ENCODE peak calls at places on chromosome 20, in six cellular contexts. One of them, this sample, is unnamed.

GRCh38 chr20:64152906-64153305 is 11.3 kb upstream of the MYT1 start:
- DNase-seq in IMR-90: no peak
- DNase-seq in hepatocyte: no peak
- DNase-seq in lung: no peak
- DNase-seq in endothelial cell: no peak
- DNase-seq in brain microvascular endothelial cell: no peak
- DNase-seq in this sample: no peak

GRCh38 chr20:48797850-48798747 is 29.7 kb downstream of the PREX1 start:
- DNase-seq in IMR-90: no peak
- DNase-seq in hepatocyte: no peak
- DNase-seq in lung: no peak
- DNase-seq in endothelial cell: no peak
- DNase-seq in brain microvascular endothelial cell: no peak
- DNase-seq in this sample: no peak

GRCh38 chr20:37807491-37807890 is 95.4 kb upstream of the VSTM2L start:
- DNase-seq in IMR-90: no peak
- DNase-seq in hepatocyte: no peak
- DNase-seq in lung: no peak
- DNase-seq in endothelial cell: no peak
- DNase-seq in brain microvascular endothelial cell: no peak
- DNase-seq in this sample: no peak

GRCh38 chr20:38825901-38826625 is 20.6 kb downstream of the PPP1R16B start:
- DNase-seq in IMR-90: peak; percentile 67
- DNase-seq in hepatocyte: peak; percentile 57
- DNase-seq in lung: no peak
- DNase-seq in endothelial cell: no peak
- DNase-seq in brain microvascular endothelial cell: peak; percentile 73
- DNase-seq in this sample: peak; percentile 53

GRCh38 chr20:38304845-38305447 is 990 bp downstream of the BPI start:
- DNase-seq in IMR-90: peak; percentile 38
- DNase-seq in hepatocyte: no peak
- DNase-seq in lung: peak; percentile 44
- DNase-seq in endothelial cell: peak; percentile 56
- DNase-seq in brain microvascular endothelial cell: peak; percentile 49
- DNase-seq in this sample: peak; percentile 84

GRCh38 chr20:23332467-23332866 is 18.1 kb upstream of the NXT1 start:
- DNase-seq in IMR-90: no peak
- DNase-seq in hepatocyte: no peak
- DNase-seq in lung: no peak
- DNase-seq in endothelial cell: no peak
- DNase-seq in brain microvascular endothelial cell: no peak
- DNase-seq in this sample: no peak

GRCh38 chr20:42138711-42139110 is 520.5 kb upstream of the CHD6 start:
- DNase-seq in IMR-90: no peak
- DNase-seq in hepatocyte: no peak
- DNase-seq in lung: no peak
- DNase-seq in endothelial cell: no peak
- DNase-seq in brain microvascular endothelial cell: no peak
- DNase-seq in this sample: no peak

GRCh38 chr20:19757973-19758887 is at the start of gene RIN2:
- DNase-seq in IMR-90: peak; percentile 87
- DNase-seq in hepatocyte: peak; percentile 98
- DNase-seq in lung: peak; percentile 90
- DNase-seq in endothelial cell: peak; percentile 96
- DNase-seq in brain microvascular endothelial cell: peak; percentile 79
- DNase-seq in this sample: peak; percentile 64

GRCh38 chr20:48970681-48971370 is 49.3 kb downstream of the ARFGEF2 start:
- DNase-seq in IMR-90: no peak
- DNase-seq in hepatocyte: no peak
- DNase-seq in lung: no peak
- DNase-seq in endothelial cell: no peak
- DNase-seq in brain microvascular endothelial cell: no peak
- DNase-seq in this sample: no peak

GRCh38 chr20:46592580-46593362 is 42.3 kb upstream of the OCSTAMP start:
- DNase-seq in IMR-90: no peak
- DNase-seq in hepatocyte: no peak
- DNase-seq in lung: no peak
- DNase-seq in endothelial cell: no peak
- DNase-seq in brain microvascular endothelial cell: no peak
- DNase-seq in this sample: peak; percentile 35

GRCh38 chr20:39880890-39881289 is 808.1 kb downstream of the MAFB start:
- DNase-seq in IMR-90: no peak
- DNase-seq in hepatocyte: no peak
- DNase-seq in lung: no peak
- DNase-seq in endothelial cell: no peak
- DNase-seq in brain microvascular endothelial cell: no peak
- DNase-seq in this sample: no peak

GRCh38 chr20:42846784-42847490 is 342.8 kb downstream of the PTPRT start:
- DNase-seq in IMR-90: no peak
- DNase-seq in hepatocyte: no peak
- DNase-seq in lung: no peak
- DNase-seq in endothelial cell: no peak
- DNase-seq in brain microvascular endothelial cell: no peak
- DNase-seq in this sample: no peak

GRCh38 chr20:7695622-7696021 is 244.6 kb downstream of the HAO1 start:
- DNase-seq in IMR-90: peak; percentile 16
- DNase-seq in hepatocyte: no peak
- DNase-seq in lung: no peak
- DNase-seq in endothelial cell: no peak
- DNase-seq in brain microvascular endothelial cell: peak; percentile 59
- DNase-seq in this sample: no peak

GRCh38 chr20:32538526-32538918 is 46.6 kb downstream of the NOL4L start:
- DNase-seq in IMR-90: no peak
- DNase-seq in hepatocyte: peak; percentile 67
- DNase-seq in lung: no peak
- DNase-seq in endothelial cell: no peak
- DNase-seq in brain microvascular endothelial cell: peak; percentile 10
- DNase-seq in this sample: no peak

GRCh38 chr20:18738888-18739287 is 74.7 kb upstream of the SCP2D1 start:
- DNase-seq in IMR-90: no peak
- DNase-seq in hepatocyte: no peak
- DNase-seq in lung: no peak
- DNase-seq in endothelial cell: no peak
- DNase-seq in brain microvascular endothelial cell: no peak
- DNase-seq in this sample: no peak

GRCh38 chr20:40657526-40657925 is 31.5 kb downstream of the MAFB start:
- DNase-seq in IMR-90: no peak
- DNase-seq in hepatocyte: no peak
- DNase-seq in lung: no peak
- DNase-seq in endothelial cell: no peak
- DNase-seq in brain microvascular endothelial cell: no peak
- DNase-seq in this sample: no peak

GRCh38 chr20:5881714-5882113 is 68.6 kb downstream of the TRMT6 start:
- DNase-seq in IMR-90: no peak
- DNase-seq in hepatocyte: no peak
- DNase-seq in lung: no peak
- DNase-seq in endothelial cell: no peak
- DNase-seq in brain microvascular endothelial cell: no peak
- DNase-seq in this sample: no peak

GRCh38 chr20:31720486-31721407 is 1.9 kb downstream of the BCL2L1 start:
- DNase-seq in IMR-90: no peak
- DNase-seq in hepatocyte: peak; percentile 78
- DNase-seq in lung: no peak
- DNase-seq in endothelial cell: no peak
- DNase-seq in brain microvascular endothelial cell: no peak
- DNase-seq in this sample: no peak

GRCh38 chr20:46746972-46747371 is 37.5 kb downstream of the SLC2A10 start:
- DNase-seq in IMR-90: peak; percentile 71
- DNase-seq in hepatocyte: peak; percentile 50
- DNase-seq in lung: no peak
- DNase-seq in endothelial cell: no peak
- DNase-seq in brain microvascular endothelial cell: peak; percentile 3
- DNase-seq in this sample: peak; percentile 70

GRCh38 chr20:32893878-32894483 is 35.3 kb downstream of the EFCAB8 start:
- DNase-seq in IMR-90: peak; percentile 16
- DNase-seq in hepatocyte: no peak
- DNase-seq in lung: no peak
- DNase-seq in endothelial cell: peak; percentile 52
- DNase-seq in brain microvascular endothelial cell: peak; percentile 13
- DNase-seq in this sample: peak; percentile 38

GRCh38 chr20:38337561-38338140 is 8.6 kb upstream of the LBP start:
- DNase-seq in IMR-90: no peak
- DNase-seq in hepatocyte: peak; percentile 38
- DNase-seq in lung: no peak
- DNase-seq in endothelial cell: peak; percentile 67
- DNase-seq in brain microvascular endothelial cell: peak; percentile 10
- DNase-seq in this sample: peak; percentile 64

GRCh38 chr20:50995506-50995905 is 27.4 kb downstream of the KCNG1 start:
- DNase-seq in IMR-90: peak; percentile 67
- DNase-seq in hepatocyte: no peak
- DNase-seq in lung: no peak
- DNase-seq in endothelial cell: no peak
- DNase-seq in brain microvascular endothelial cell: no peak
- DNase-seq in this sample: no peak

GRCh38 chr20:35871311-35871771 is 83.0 kb downstream of the SCAND1 start:
- DNase-seq in IMR-90: peak; percentile 51
- DNase-seq in hepatocyte: no peak
- DNase-seq in lung: no peak
- DNase-seq in endothelial cell: no peak
- DNase-seq in brain microvascular endothelial cell: peak; percentile 68
- DNase-seq in this sample: no peak

GRCh38 chr20:52410182-52410647 is 218.6 kb upstream of the ZFP64 start:
- DNase-seq in IMR-90: peak; percentile 21
- DNase-seq in hepatocyte: peak; percentile 58
- DNase-seq in lung: no peak
- DNase-seq in endothelial cell: no peak
- DNase-seq in brain microvascular endothelial cell: no peak
- DNase-seq in this sample: no peak

GRCh38 chr20:4086771-4087677 is 71.7 kb upstream of the RNF24 start:
- DNase-seq in IMR-90: no peak
- DNase-seq in hepatocyte: no peak
- DNase-seq in lung: no peak
- DNase-seq in endothelial cell: no peak
- DNase-seq in brain microvascular endothelial cell: no peak
- DNase-seq in this sample: no peak

GRCh38 chr20:1472556-1473243 is 6.1 kb upstream of the NSFL1C start:
- DNase-seq in IMR-90: no peak
- DNase-seq in hepatocyte: no peak
- DNase-seq in lung: peak; percentile 28
- DNase-seq in endothelial cell: no peak
- DNase-seq in brain microvascular endothelial cell: no peak
- DNase-seq in this sample: no peak

GRCh38 chr20:1474817-1475603 is 8.4 kb upstream of the NSFL1C start:
- DNase-seq in IMR-90: no peak
- DNase-seq in hepatocyte: no peak
- DNase-seq in lung: no peak
- DNase-seq in endothelial cell: no peak
- DNase-seq in brain microvascular endothelial cell: no peak
- DNase-seq in this sample: peak; percentile 36

GRCh38 chr20:1474325-1474724 is 7.7 kb upstream of the NSFL1C start:
- DNase-seq in IMR-90: no peak
- DNase-seq in hepatocyte: no peak
- DNase-seq in lung: no peak
- DNase-seq in endothelial cell: no peak
- DNase-seq in brain microvascular endothelial cell: no peak
- DNase-seq in this sample: no peak

GRCh38 chr20:1473821-1474220 is 7.2 kb upstream of the NSFL1C start:
- DNase-seq in IMR-90: no peak
- DNase-seq in hepatocyte: no peak
- DNase-seq in lung: no peak
- DNase-seq in endothelial cell: no peak
- DNase-seq in brain microvascular endothelial cell: no peak
- DNase-seq in this sample: no peak

GRCh38 chr20:1473244-1473635 is 6.6 kb upstream of the NSFL1C start:
- DNase-seq in IMR-90: no peak
- DNase-seq in hepatocyte: no peak
- DNase-seq in lung: no peak
- DNase-seq in endothelial cell: no peak
- DNase-seq in brain microvascular endothelial cell: no peak
- DNase-seq in this sample: no peak
- TF ChIP-seq CTCF in IMR-90: no peak
- TF ChIP-seq CTCF in hepatocyte: no peak
- TF ChIP-seq CTCF in lung: no peak
- TF ChIP-seq CTCF in endothelial cell: no peak
- TF ChIP-seq CTCF in brain microvascular endothelial cell: no peak
- TF ChIP-seq CTCF in this sample: no peak

DNA sequence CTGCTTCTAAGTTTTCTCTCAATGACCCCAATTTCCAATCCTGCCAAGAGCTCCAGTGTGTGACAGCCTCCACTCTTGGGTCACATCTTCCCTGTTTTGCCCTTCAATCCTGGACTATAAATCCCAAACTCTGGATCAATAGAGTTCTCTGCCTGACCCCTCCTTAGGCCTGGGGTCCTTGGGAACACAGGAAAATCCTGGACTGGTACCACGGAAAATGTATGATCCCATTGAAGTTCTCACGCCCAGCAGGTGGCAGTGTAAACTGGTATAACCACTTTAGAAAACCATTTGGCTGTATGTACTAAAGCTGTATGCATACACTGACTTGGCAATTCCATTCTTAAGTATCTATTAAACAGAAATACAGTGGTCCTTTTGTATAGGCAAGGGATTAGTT is 98.0 kb downstream of the SNAP25 start:
- DNase-seq in IMR-90: no peak
- DNase-seq in hepatocyte: peak; percentile 19
- DNase-seq in lung: no peak
- DNase-seq in endothelial cell: no peak
- DNase-seq in brain microvascular endothelial cell: no peak
- DNase-seq in this sample: peak; percentile 3
- TF ChIP-seq CTCF in IMR-90: no peak
- TF ChIP-seq CTCF in hepatocyte: peak; percentile 24
- TF ChIP-seq CTCF in lung: no peak
- TF ChIP-seq CTCF in endothelial cell: no peak
- TF ChIP-seq CTCF in brain microvascular endothelial cell: peak; percentile 38
- TF ChIP-seq CTCF in this sample: no peak

GRCh38 chr20:63006611-63007471 is at the start of gene BHLHE23:
- DNase-seq in IMR-90: no peak
- DNase-seq in hepatocyte: peak; percentile 35
- DNase-seq in lung: no peak
- DNase-seq in endothelial cell: no peak
- DNase-seq in brain microvascular endothelial cell: no peak
- DNase-seq in this sample: no peak
- TF ChIP-seq CTCF in IMR-90: no peak
- TF ChIP-seq CTCF in hepatocyte: no peak
- TF ChIP-seq CTCF in lung: no peak
- TF ChIP-seq CTCF in endothelial cell: no peak
- TF ChIP-seq CTCF in brain microvascular endothelial cell: no peak
- TF ChIP-seq CTCF in this sample: no peak

GRCh38 chr20:13262302-13262650 is 41.2 kb downstream of the ISM1 start:
- DNase-seq in IMR-90: no peak
- DNase-seq in hepatocyte: no peak
- DNase-seq in lung: no peak
- DNase-seq in endothelial cell: no peak
- DNase-seq in brain microvascular endothelial cell: no peak
- DNase-seq in this sample: no peak
- TF ChIP-seq CTCF in IMR-90: no peak
- TF ChIP-seq CTCF in hepatocyte: no peak
- TF ChIP-seq CTCF in lung: no peak
- TF ChIP-seq CTCF in endothelial cell: no peak
- TF ChIP-seq CTCF in brain microvascular endothelial cell: no peak
- TF ChIP-seq CTCF in this sample: no peak